ENCODE peak calls at places on chromosome 18, in nine cellular contexts. J is stomach, Z is HepG2, A is sigmoid colon, L is GM12878, H is suprapubic skin, F is K562, P is esophagus muscularis mucosa, W is upper lobe of left lung. Q is an unnamed sample.

GRCh38 chr18:7897119-7897518 is 330.0 kb downstream of the PTPRM start:
- DNase-seq in J (no peak), Z (no peak), A (no peak), L (no peak), H (no peak), F (no peak), P (no peak), W (no peak), Q (no peak)

GRCh38 chr18:36415606-36416005 is 118.1 kb downstream of the FHOD3 start:
- DNase-seq in J (no peak), Z (no peak), A (no peak), L (no peak), H (no peak), F (no peak), P (no peak), W (no peak), Q (no peak)

GRCh38 chr18:23723121-23723520 is 33.9 kb downstream of the LAMA3 start:
- DNase-seq in J (no peak), Z (no peak), A (no peak), L (no peak), H (no peak), F (no peak), P (no peak), W (no peak), Q (no peak)

GRCh38 chr18:63099848-63100625 is 219.5 kb downstream of the BCL2 start:
- DNase-seq in J (no peak), Z (no peak), A (no peak), L (peak), H (no peak), F (no peak), P (peak), W (peak), Q (peak)

GRCh38 chr18:8814206-8814605 is 108.8 kb downstream of the MTCL1 start:
- DNase-seq in J (no peak), Z (no peak), A (no peak), L (no peak), H (no peak), F (no peak), P (no peak), W (no peak), Q (no peak)

GRCh38 chr18:45232058-45232457 is 383.2 kb upstream of the SLC14A2 start:
- DNase-seq in J (no peak), Z (no peak), A (no peak), L (no peak), H (no peak), F (no peak), P (no peak), W (no peak), Q (no peak)

GRCh38 chr18:75314117-75314516 is 103.5 kb downstream of the TSHZ1 start:
- DNase-seq in J (no peak), Z (no peak), A (no peak), L (no peak), H (no peak), F (no peak), P (no peak), W (no peak), Q (no peak)

GRCh38 chr18:46843372-46843771 is 73.9 kb downstream of the PIAS2 start:
- DNase-seq in J (no peak), Z (no peak), A (no peak), L (no peak), H (no peak), F (no peak), P (no peak), W (no peak), Q (no peak)

GRCh38 chr18:62526098-62527025 is 3.5 kb downstream of the ZCCHC2 start:
- DNase-seq in J (peak), Z (peak), A (peak), L (peak), H (peak), F (peak), P (peak), W (peak), Q (peak)

GRCh38 chr18:23069481-23069880 is 65.8 kb upstream of the CABLES1 start:
- DNase-seq in J (no peak), Z (no peak), A (no peak), L (no peak), H (no peak), F (no peak), P (no peak), W (no peak), Q (no peak)

GRCh38 chr18:76491801-76492668 is 3.0 kb downstream of the ZNF516 start:
- DNase-seq in J (peak), Z (no peak), A (peak), L (no peak), H (peak), F (no peak), P (no peak), W (peak), Q (peak)

GRCh38 chr18:74255022-74255658 is 36.6 kb downstream of the CYB5A start:
- DNase-seq in J (peak), Z (no peak), A (peak), L (no peak), H (no peak), F (no peak), P (no peak), W (peak), Q (peak)

GRCh38 chr18:56556907-56557306 is 81.5 kb downstream of the TXNL1 start:
- DNase-seq in J (no peak), Z (no peak), A (no peak), L (no peak), H (no peak), F (no peak), P (no peak), W (no peak), Q (no peak)

GRCh38 chr18:74804677-74805076 is 207.0 kb downstream of the ZNF407 start:
- DNase-seq in J (no peak), Z (no peak), A (no peak), L (no peak), H (no peak), F (no peak), P (no peak), W (no peak), Q (no peak)

GRCh38 chr18:30135938-30136337 is 906.6 kb downstream of the DSC3 start:
- DNase-seq in J (no peak), Z (no peak), A (no peak), L (no peak), H (no peak), F (no peak), P (no peak), W (no peak), Q (no peak)

GRCh38 chr18:10519366-10519765 is 6.5 kb upstream of the NAPG start:
- DNase-seq in J (no peak), Z (no peak), A (no peak), L (no peak), H (no peak), F (no peak), P (no peak), W (no peak), Q (no peak)

GRCh38 chr18:37481491-37481890 is 84.1 kb downstream of the CELF4 start:
- DNase-seq in J (no peak), Z (no peak), A (no peak), L (no peak), H (no peak), F (no peak), P (no peak), W (no peak), Q (no peak)

GRCh38 chr18:74806700-74807416 is 209.2 kb downstream of the ZNF407 start:
- DNase-seq in J (no peak), Z (peak), A (no peak), L (peak), H (no peak), F (no peak), P (no peak), W (no peak), Q (no peak)

GRCh38 chr18:10852610-10853303 is 296.6 kb downstream of the PIEZO2 start:
- DNase-seq in J (no peak), Z (no peak), A (no peak), L (no peak), H (no peak), F (no peak), P (no peak), W (no peak), Q (no peak)

GRCh38 chr18:44195394-44196140 is 485.1 kb upstream of the SETBP1 start:
- DNase-seq in J (no peak), Z (no peak), A (no peak), L (no peak), H (no peak), F (no peak), P (no peak), W (no peak), Q (no peak)

GRCh38 chr18:22346342-22346967 is 71.3 kb downstream of the CTAGE1 start:
- DNase-seq in J (peak), Z (no peak), A (no peak), L (no peak), H (no peak), F (no peak), P (peak), W (peak), Q (peak)

GRCh38 chr18:54958711-54959625 is at the start of gene CCDC68:
- DNase-seq in J (peak), Z (peak), A (no peak), L (no peak), H (no peak), F (peak), P (peak), W (peak), Q (peak)

GRCh38 chr18:32714571-32715148 is 58.2 kb downstream of the KLHL14 start:
- DNase-seq in J (peak), Z (peak), A (no peak), L (peak), H (no peak), F (peak), P (no peak), W (no peak), Q (peak)

GRCh38 chr18:34158881-34159690 is 65.6 kb downstream of the NOL4 start:
- DNase-seq in J (peak), Z (peak), A (peak), L (no peak), H (peak), F (no peak), P (no peak), W (no peak), Q (no peak)

GRCh38 chr18:52963481-52963880 is 623.5 kb downstream of the DCC start:
- DNase-seq in J (no peak), Z (no peak), A (no peak), L (no peak), H (no peak), F (no peak), P (no peak), W (no peak), Q (no peak)

GRCh38 chr18:8116346-8117007 is 492.8 kb upstream of the RAB12 start:
- DNase-seq in J (no peak), Z (peak), A (no peak), L (no peak), H (no peak), F (peak), P (no peak), W (no peak), Q (no peak)

GRCh38 chr18:26470011-26470637 is 78.2 kb downstream of the KCTD1 start:
- DNase-seq in J (no peak), Z (no peak), A (no peak), L (peak), H (no peak), F (no peak), P (no peak), W (no peak), Q (no peak)

GRCh38 chr18:42425025-42425424 is 470.0 kb downstream of the PIK3C3 start:
- DNase-seq in J (no peak), Z (no peak), A (no peak), L (no peak), H (no peak), F (no peak), P (no peak), W (no peak), Q (no peak)

GRCh38 chr18:55869965-55870585 is 282.1 kb upstream of the TCF4 start:
- DNase-seq in J (no peak), Z (no peak), A (peak), L (no peak), H (no peak), F (no peak), P (no peak), W (no peak), Q (no peak)

GRCh38 chr18:62759704-62760402 is 44.5 kb downstream of the PHLPP1 start:
- DNase-seq in J (no peak), Z (no peak), A (no peak), L (no peak), H (no peak), F (no peak), P (no peak), W (no peak), Q (no peak)

GRCh38 chr18:63848159-63848558 is 39.3 kb upstream of the SERPINB2 start:
- DNase-seq in J (no peak), Z (peak), A (no peak), L (no peak), H (no peak), F (peak), P (no peak), W (no peak), Q (no peak)

GRCh38 chr18:4908239-4908638 is 288.8 kb downstream of the AKAIN1 start:
- DNase-seq in J (no peak), Z (no peak), A (no peak), L (no peak), H (no peak), F (no peak), P (no peak), W (no peak), Q (no peak)

GRCh38 chr18:31549416-31549815 is 42.3 kb upstream of the TTR start:
- DNase-seq in J (no peak), Z (no peak), A (no peak), L (no peak), H (no peak), F (no peak), P (no peak), W (no peak), Q (no peak)

GRCh38 chr18:29664278-29665021 is 1378.1 kb downstream of the DSC3 start:
- DNase-seq in J (no peak), Z (no peak), A (no peak), L (no peak), H (no peak), F (no peak), P (no peak), W (no peak), Q (no peak)

GRCh38 chr18:44682181-44682870 is 1.6 kb downstream of the SETBP1 start:
- DNase-seq in J (no peak), Z (no peak), A (peak), L (no peak), H (no peak), F (no peak), P (no peak), W (no peak), Q (peak)

GRCh38 chr18:45753251-45753650 is 29.3 kb downstream of the SLC14A1 start:
- DNase-seq in J (no peak), Z (no peak), A (no peak), L (no peak), H (no peak), F (no peak), P (no peak), W (no peak), Q (no peak)

GRCh38 chr18:22701795-22702194 is 231.3 kb upstream of the RBBP8 start:
- DNase-seq in J (no peak), Z (no peak), A (no peak), L (no peak), H (no peak), F (no peak), P (no peak), W (no peak), Q (no peak)

GRCh38 chr18:47206945-47207637 is 30.9 kb upstream of the IER3IP1 start:
- DNase-seq in J (no peak), Z (no peak), A (no peak), L (no peak), H (no peak), F (no peak), P (no peak), W (no peak), Q (no peak)

GRCh38 chr18:54926593-54927297 is 32.5 kb downstream of the CCDC68 start:
- DNase-seq in J (no peak), Z (no peak), A (no peak), L (no peak), H (no peak), F (no peak), P (no peak), W (no peak), Q (no peak)

GRCh38 chr18:2413352-2413751 is 158.0 kb downstream of the METTL4 start:
- DNase-seq in J (no peak), Z (no peak), A (no peak), L (no peak), H (no peak), F (no peak), P (no peak), W (no peak), Q (no peak)
- H3K27ac ChIP-seq in J (no peak), Z (no peak), A (no peak), L (no peak), H (no peak), F (no peak), P (no peak), W (no peak), Q (no peak)

DNA sequence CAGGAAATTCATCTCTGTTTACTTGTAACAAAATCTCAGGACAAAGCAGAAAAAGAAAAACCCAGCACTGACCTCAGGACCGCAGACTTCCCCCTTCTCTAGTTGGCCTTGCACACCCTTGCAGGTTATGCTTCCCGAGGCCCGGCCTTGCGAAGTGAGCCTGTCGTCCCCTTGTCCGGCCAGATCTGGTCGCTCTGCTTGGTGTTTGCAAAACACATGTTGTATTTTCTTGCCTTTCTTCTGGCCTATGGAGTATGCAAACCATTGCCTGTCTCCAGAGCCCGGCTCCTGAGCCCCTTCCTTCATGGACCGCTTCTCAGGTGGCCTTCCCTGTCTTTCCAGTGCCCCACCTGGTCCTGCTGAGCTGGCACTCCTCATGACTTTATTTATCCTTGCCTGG is 4.8 kb downstream of the IMPA2 start:
- DNase-seq in J (no peak), Z (no peak), A (peak), L (no peak), H (peak), F (no peak), P (no peak), W (no peak), Q (no peak)
- TF ChIP-seq POLR2AphosphoS5 in J (no peak), Z (no peak), A (no peak), L (no peak), H (no peak), F (no peak), P (no peak), W (no peak), Q (no peak)

DNA sequence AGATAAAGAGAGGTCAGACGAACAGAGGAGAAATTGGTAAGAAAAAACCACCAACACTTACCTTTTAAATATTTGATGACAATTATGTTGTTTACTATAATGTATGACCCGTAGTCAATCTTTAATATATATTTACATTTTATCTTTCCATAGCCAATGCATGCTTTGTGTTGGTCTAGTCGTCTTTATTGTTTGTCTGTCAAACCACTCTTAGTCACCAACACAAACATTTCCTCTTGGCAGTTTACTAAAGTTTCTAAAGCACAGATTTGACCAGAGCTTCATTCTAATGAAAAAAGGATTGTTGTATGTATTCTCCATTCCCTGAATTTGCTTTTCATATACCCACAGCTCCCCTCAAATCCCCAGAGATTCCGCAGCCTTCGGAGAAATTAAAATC is 784.7 kb upstream of the PIK3C3 start:
- DNase-seq in J (no peak), Z (no peak), A (no peak), L (no peak), H (no peak), F (no peak), P (no peak), W (no peak), Q (no peak)
- TF ChIP-seq EP300 in J (no peak), Z (no peak), A (no peak), L (no peak), H (no peak), F (no peak), P (no peak), W (no peak), Q (no peak)

DNA sequence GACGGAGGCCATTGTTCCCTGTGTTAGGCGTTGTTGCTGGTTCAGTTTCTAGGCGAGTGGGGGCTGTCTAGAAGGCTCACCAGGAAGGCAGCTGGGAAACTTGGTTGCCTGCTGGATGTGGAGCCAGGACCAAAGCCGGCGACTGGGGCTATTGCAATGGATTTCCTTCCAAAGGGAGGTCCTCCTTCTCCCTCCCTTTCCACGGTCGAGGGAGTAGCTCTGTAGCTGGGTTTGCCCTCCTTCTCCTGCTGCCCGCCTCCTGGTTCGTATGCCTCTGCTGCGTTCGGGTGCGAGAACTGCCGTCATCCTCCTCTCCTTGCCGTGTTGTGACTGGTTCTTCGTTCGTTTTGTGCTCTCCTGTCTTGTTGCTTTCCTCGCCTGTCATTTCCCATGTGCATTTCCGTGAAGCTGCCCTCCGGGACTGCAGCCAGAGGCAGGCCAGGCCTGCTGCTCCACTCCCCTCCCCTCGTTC is 203.4 kb downstream of the NEDD4L start:
- DNase-seq in J (no peak), Z (no peak), A (peak), L (no peak), H (no peak), F (no peak), P (peak), W (peak), Q (no peak)
- H3K27ac ChIP-seq in J (peak), Z (no peak), A (peak), L (no peak), H (peak), F (no peak), P (peak), W (peak), Q (peak)

GRCh38 chr18:79644006-79644665 is 35.5 kb upstream of the CTDP1 start:
- DNase-seq in J (peak), Z (peak), A (peak), L (peak), H (peak), F (peak), P (no peak), W (peak), Q (peak)
- TF ChIP-seq POLR2AphosphoS5 in J (no peak), Z (no peak), A (no peak), L (no peak), H (no peak), F (no peak), P (no peak), W (no peak), Q (no peak)

GRCh38 chr18:6215888-6216287 is 198.8 kb downstream of the L3MBTL4 start:
- DNase-seq in J (no peak), Z (no peak), A (no peak), L (no peak), H (no peak), F (no peak), P (peak), W (peak), Q (no peak)

GRCh38 chr18:6222271-6222670 is 192.4 kb downstream of the L3MBTL4 start:
- DNase-seq in J (no peak), Z (no peak), A (no peak), L (no peak), H (no peak), F (no peak), P (no peak), W (no peak), Q (no peak)

GRCh38 chr18:6221602-6222014 is 193.1 kb downstream of the L3MBTL4 start:
- DNase-seq in J (no peak), Z (no peak), A (no peak), L (no peak), H (no peak), F (no peak), P (no peak), W (peak), Q (no peak)

GRCh38 chr18:6220129-6220528 is 194.6 kb downstream of the L3MBTL4 start:
- DNase-seq in J (no peak), Z (no peak), A (no peak), L (no peak), H (no peak), F (no peak), P (no peak), W (no peak), Q (no peak)

GRCh38 chr18:6219116-6219717 is 195.5 kb downstream of the L3MBTL4 start:
- DNase-seq in J (no peak), Z (peak), A (no peak), L (no peak), H (no peak), F (peak), P (no peak), W (no peak), Q (no peak)
- TF ChIP-seq EP300 in J (no peak), Z (no peak), A (no peak), L (no peak), H (no peak), F (no peak), P (no peak), W (no peak), Q (no peak)

GRCh38 chr18:48781990-48782368 is 168.8 kb downstream of the SMAD7 start:
- DNase-seq in J (no peak), Z (peak), A (no peak), L (no peak), H (no peak), F (no peak), P (no peak), W (no peak), Q (no peak)

GRCh38 chr18:48784654-48785053 is 166.1 kb downstream of the SMAD7 start:
- DNase-seq in J (no peak), Z (no peak), A (peak), L (peak), H (no peak), F (no peak), P (no peak), W (no peak), Q (no peak)

GRCh38 chr18:48782381-48782841 is 168.4 kb downstream of the SMAD7 start:
- DNase-seq in J (no peak), Z (no peak), A (peak), L (no peak), H (no peak), F (no peak), P (no peak), W (no peak), Q (no peak)

GRCh38 chr18:48785091-48785614 is 165.6 kb downstream of the SMAD7 start:
- DNase-seq in J (no peak), Z (no peak), A (peak), L (peak), H (no peak), F (no peak), P (no peak), W (peak), Q (peak)

GRCh38 chr18:48783616-48784520 is 166.9 kb downstream of the SMAD7 start:
- DNase-seq in J (no peak), Z (no peak), A (no peak), L (no peak), H (no peak), F (no peak), P (no peak), W (no peak), Q (no peak)
- H3K27ac ChIP-seq in J (peak), Z (no peak), A (no peak), L (peak), H (no peak), F (no peak), P (no peak), W (no peak), Q (no peak)